ENCODE peak calls at places on chromosome 3, in six cellular contexts. V, I, Q, W, G and B are unnamed samples.

GRCh38 chr3:41102053-41102556 is 97.2 kb upstream of the CTNNB1 start:
- DNase-seq in I (no peak), Q (peak; percentile 99), W (peak; percentile 32), G (no peak), V (no peak), B (peak; percentile 40)

GRCh38 chr3:104032283-104032682 is 1334.4 kb upstream of the ALCAM start:
- DNase-seq in G (no peak), I (no peak), V (no peak), Q (no peak), W (peak; percentile 61), B (peak; percentile 33)

GRCh38 chr3:187782008-187782407 is 36.7 kb upstream of the BCL6 start:
- DNase-seq in W (no peak), G (no peak), Q (no peak), V (no peak), I (no peak), B (no peak)

GRCh38 chr3:20608054-20608738 is 422.2 kb upstream of the SGO1 start:
- DNase-seq in Q (no peak), W (peak; percentile 3), V (no peak), G (no peak), I (no peak), B (peak; percentile 11)

GRCh38 chr3:46578973-46579755 is 13.1 kb upstream of the LRRC2 start:
- DNase-seq in Q (no peak), V (no peak), G (no peak), I (no peak), W (no peak), B (no peak)

GRCh38 chr3:81816473-81817260 is 55.2 kb upstream of the GBE1 start:
- DNase-seq in V (peak; percentile 9), Q (no peak), G (no peak), I (no peak), W (no peak), B (peak; percentile 79)

GRCh38 chr3:29240248-29240647 is 40.6 kb upstream of the RBMS3 start:
- DNase-seq in V (no peak), W (peak; percentile 63), G (no peak), I (no peak), Q (peak; percentile 65), B (peak; percentile 73)

GRCh38 chr3:164007764-164008163 is 1070.5 kb downstream of the SI start:
- DNase-seq in G (no peak), Q (no peak), I (no peak), W (no peak), V (no peak), B (no peak)